ENCODE peak calls at places on chromosomes 13 and 19, in four cellular contexts. One of them, this sample, is unnamed.

GRCh38 chr13:42654760-42655159 is 80.8 kb downstream of the TNFSF11 start:
- DNase-seq in Peyer's patch: no peak
- DNase-seq in HCT116: no peak
- DNase-seq in cardiac muscle cell: peak
- DNase-seq in this sample: no peak

GRCh38 chr19:17671906-17672305 is 16.2 kb downstream of the UNC13A start:
- DNase-seq in Peyer's patch: no peak
- DNase-seq in HCT116: peak
- DNase-seq in cardiac muscle cell: peak
- DNase-seq in this sample: peak

GRCh38 chr19:7257148-7258041 is 36.8 kb downstream of the INSR start:
- DNase-seq in Peyer's patch: peak
- DNase-seq in HCT116: peak
- DNase-seq in cardiac muscle cell: peak
- DNase-seq in this sample: no peak

GRCh38 chr13:34108396-34108795 is 290.4 kb downstream of the RFC3 start:
- DNase-seq in Peyer's patch: no peak
- DNase-seq in HCT116: no peak
- DNase-seq in cardiac muscle cell: peak
- DNase-seq in this sample: no peak

GRCh38 chr13:39612023-39612637 is 9.1 kb upstream of the LHFPL6 start:
- DNase-seq in Peyer's patch: peak
- DNase-seq in HCT116: peak
- DNase-seq in cardiac muscle cell: peak
- DNase-seq in this sample: peak

GRCh38 chr19:16062789-16063188 is 13.5 kb upstream of the TPM4 start:
- DNase-seq in Peyer's patch: peak
- DNase-seq in HCT116: no peak
- DNase-seq in cardiac muscle cell: peak
- DNase-seq in this sample: peak

GRCh38 chr19:33550741-33551140 is 29.1 kb upstream of the PEPD start:
- DNase-seq in Peyer's patch: no peak
- DNase-seq in HCT116: no peak
- DNase-seq in cardiac muscle cell: no peak
- DNase-seq in this sample: no peak

GRCh38 chr19:5935473-5936307 is 21.6 kb downstream of the CAPS start:
- DNase-seq in Peyer's patch: no peak
- DNase-seq in HCT116: no peak
- DNase-seq in cardiac muscle cell: no peak
- DNase-seq in this sample: peak

GRCh38 chr13:104773775-104774174 is 1707.6 kb upstream of the SLC10A2 start:
- DNase-seq in Peyer's patch: no peak
- DNase-seq in HCT116: peak
- DNase-seq in cardiac muscle cell: peak
- DNase-seq in this sample: no peak

GRCh38 chr19:17234911-17235617 is 9.0 kb downstream of the OCEL1 start:
- DNase-seq in Peyer's patch: peak
- DNase-seq in HCT116: no peak
- DNase-seq in cardiac muscle cell: peak
- DNase-seq in this sample: peak

GRCh38 chr19:15181394-15181793 is 19.4 kb downstream of the NOTCH3 start:
- DNase-seq in Peyer's patch: no peak
- DNase-seq in HCT116: no peak
- DNase-seq in cardiac muscle cell: no peak
- DNase-seq in this sample: no peak

GRCh38 chr13:35714588-35714987 is 238.1 kb upstream of the MAB21L1 start:
- DNase-seq in Peyer's patch: no peak
- DNase-seq in HCT116: no peak
- DNase-seq in cardiac muscle cell: no peak
- DNase-seq in this sample: peak

GRCh38 chr13:40994581-40995230 is 24.4 kb downstream of the ELF1 start:
- DNase-seq in Peyer's patch: no peak
- DNase-seq in HCT116: no peak
- DNase-seq in cardiac muscle cell: no peak
- DNase-seq in this sample: no peak

GRCh38 chr13:96816874-96817273 is 177.4 kb downstream of the OXGR1 start:
- DNase-seq in Peyer's patch: no peak
- DNase-seq in HCT116: no peak
- DNase-seq in cardiac muscle cell: no peak
- DNase-seq in this sample: no peak

GRCh38 chr19:3336680-3337523 is 29.5 kb upstream of the NFIC start:
- DNase-seq in Peyer's patch: peak
- DNase-seq in HCT116: no peak
- DNase-seq in cardiac muscle cell: peak
- DNase-seq in this sample: peak

GRCh38 chr19:30309983-30310805 is 62.0 kb upstream of the ZNF536 start:
- DNase-seq in Peyer's patch: no peak
- DNase-seq in HCT116: no peak
- DNase-seq in cardiac muscle cell: no peak
- DNase-seq in this sample: no peak

GRCh38 chr19:45653634-45654033 is 14.4 kb upstream of the GIPR start:
- DNase-seq in Peyer's patch: no peak
- DNase-seq in HCT116: no peak
- DNase-seq in cardiac muscle cell: no peak
- DNase-seq in this sample: peak

GRCh38 chr19:2540646-2541454 is 64.9 kb downstream of the GADD45B start:
- DNase-seq in Peyer's patch: peak
- DNase-seq in HCT116: peak
- DNase-seq in cardiac muscle cell: peak
- DNase-seq in this sample: no peak

GRCh38 chr19:5002143-5002542 is 33.2 kb downstream of the KDM4B start:
- DNase-seq in Peyer's patch: no peak
- DNase-seq in HCT116: peak
- DNase-seq in cardiac muscle cell: peak
- DNase-seq in this sample: no peak

GRCh38 chr19:46727036-46727501 is 10.2 kb upstream of the PRKD2 start:
- DNase-seq in Peyer's patch: no peak
- DNase-seq in HCT116: no peak
- DNase-seq in cardiac muscle cell: no peak
- DNase-seq in this sample: no peak

GRCh38 chr13:35475131-35475959 is 1.1 kb downstream of the MAB21L1 start:
- DNase-seq in Peyer's patch: peak
- DNase-seq in HCT116: no peak
- DNase-seq in cardiac muscle cell: peak
- DNase-seq in this sample: peak

GRCh38 chr19:4097501-4097900 is 26.4 kb downstream of the MAP2K2 start:
- DNase-seq in Peyer's patch: no peak
- DNase-seq in HCT116: no peak
- DNase-seq in cardiac muscle cell: no peak
- DNase-seq in this sample: no peak

GRCh38 chr19:35347171-35347929 is at the start of gene FFAR1:
- DNase-seq in Peyer's patch: peak
- DNase-seq in HCT116: no peak
- DNase-seq in cardiac muscle cell: no peak
- DNase-seq in this sample: no peak

GRCh38 chr19:34222386-34222785 is 32.0 kb upstream of the GARRE1 start:
- DNase-seq in Peyer's patch: no peak
- DNase-seq in HCT116: no peak
- DNase-seq in cardiac muscle cell: no peak
- DNase-seq in this sample: no peak

GRCh38 chr13:52378312-52378711 is 27.7 kb downstream of the THSD1 start:
- DNase-seq in Peyer's patch: no peak
- DNase-seq in HCT116: no peak
- DNase-seq in cardiac muscle cell: no peak
- DNase-seq in this sample: no peak

GRCh38 chr19:28614634-28615545 is 598.1 kb downstream of the UQCRFS1 start:
- DNase-seq in Peyer's patch: no peak
- DNase-seq in HCT116: no peak
- DNase-seq in cardiac muscle cell: no peak
- DNase-seq in this sample: no peak

GRCh38 chr19:3506384-3507340 is 551 bp downstream of the FZR1 start:
- DNase-seq in Peyer's patch: peak
- DNase-seq in HCT116: no peak
- DNase-seq in cardiac muscle cell: no peak
- DNase-seq in this sample: no peak

GRCh38 chr19:42532881-42533280 is 4.6 kb upstream of the CEACAM1 start:
- DNase-seq in Peyer's patch: no peak
- DNase-seq in HCT116: no peak
- DNase-seq in cardiac muscle cell: no peak
- DNase-seq in this sample: no peak

GRCh38 chr13:46184277-46184699 is 2.3 kb upstream of the LCP1 start:
- DNase-seq in Peyer's patch: peak
- DNase-seq in HCT116: peak
- DNase-seq in cardiac muscle cell: peak
- DNase-seq in this sample: peak

GRCh38 chr19:35216833-35217707 is 11.5 kb downstream of the FAM187B start:
- DNase-seq in Peyer's patch: peak
- DNase-seq in HCT116: no peak
- DNase-seq in cardiac muscle cell: no peak
- DNase-seq in this sample: peak

GRCh38 chr19:31316201-31316951 is 32.9 kb downstream of the TSHZ3 start:
- DNase-seq in Peyer's patch: peak
- DNase-seq in HCT116: no peak
- DNase-seq in cardiac muscle cell: peak
- DNase-seq in this sample: no peak

GRCh38 chr19:31315621-31316011 is 33.6 kb downstream of the TSHZ3 start:
- DNase-seq in Peyer's patch: no peak
- DNase-seq in HCT116: no peak
- DNase-seq in cardiac muscle cell: no peak
- DNase-seq in this sample: no peak

GRCh38 chr19:31317542-31317941 is 31.7 kb downstream of the TSHZ3 start:
- DNase-seq in Peyer's patch: no peak
- DNase-seq in HCT116: no peak
- DNase-seq in cardiac muscle cell: no peak
- DNase-seq in this sample: no peak

GRCh38 chr19:31318790-31319189 is 30.4 kb downstream of the TSHZ3 start:
- DNase-seq in Peyer's patch: no peak
- DNase-seq in HCT116: no peak
- DNase-seq in cardiac muscle cell: no peak
- DNase-seq in this sample: no peak

GRCh38 chr19:31317098-31317497 is 32.1 kb downstream of the TSHZ3 start:
- DNase-seq in Peyer's patch: no peak
- DNase-seq in HCT116: no peak
- DNase-seq in cardiac muscle cell: no peak
- DNase-seq in this sample: no peak
- H3K27ac ChIP-seq in Peyer's patch: no peak
- H3K27ac ChIP-seq in HCT116: no peak
- H3K27ac ChIP-seq in cardiac muscle cell: no peak
- H3K27ac ChIP-seq in this sample: no peak

DNA sequence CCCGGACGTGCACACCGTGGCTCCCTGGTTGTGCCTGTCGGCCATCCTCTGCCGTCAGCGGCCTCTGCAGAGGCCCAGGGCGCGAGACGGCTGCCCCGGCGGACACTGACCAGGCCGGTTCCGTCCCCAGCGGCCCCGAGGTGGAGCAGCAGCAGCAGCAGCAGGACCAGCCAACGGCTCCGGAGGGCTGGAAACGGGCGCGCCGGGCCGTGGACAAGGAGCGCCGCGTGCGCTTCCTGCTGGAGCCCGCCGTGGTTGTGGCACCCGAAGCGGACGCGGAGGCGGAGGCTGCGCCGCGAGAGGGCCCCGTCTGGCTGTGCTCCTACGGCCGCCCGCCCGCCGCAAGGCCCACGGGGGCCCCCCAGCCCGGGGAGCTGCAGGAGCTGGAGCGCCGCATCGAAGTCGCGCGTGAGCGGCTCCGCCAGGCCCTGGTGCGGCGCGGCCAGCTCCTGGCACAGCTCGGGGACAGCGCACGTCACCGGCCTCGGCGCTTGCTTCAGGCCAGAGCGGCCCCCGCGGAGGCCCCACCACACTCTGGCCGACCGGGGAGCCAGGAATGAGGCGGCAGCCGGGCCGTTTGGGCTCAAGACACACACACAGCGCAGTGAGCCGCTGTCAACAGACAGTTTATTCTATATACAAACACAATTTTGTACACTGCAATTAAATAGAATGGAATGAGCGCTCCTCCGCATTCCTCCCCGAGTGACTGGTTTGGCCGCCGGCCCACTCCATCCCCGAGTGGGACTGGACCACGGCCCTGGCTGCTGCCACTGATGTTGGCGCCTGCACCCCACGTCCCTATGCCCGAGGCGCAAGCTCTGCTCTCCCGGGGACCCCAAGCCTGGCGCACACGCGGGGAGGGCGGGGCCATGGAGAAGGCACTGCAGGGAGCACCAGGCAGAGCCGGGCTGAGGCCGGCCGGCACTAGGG is 9.1 kb downstream of the GRIN3B start:
- DNase-seq in Peyer's patch: no peak
- DNase-seq in HCT116: no peak
- DNase-seq in cardiac muscle cell: peak
- DNase-seq in this sample: no peak
- H3K27ac ChIP-seq in Peyer's patch: no peak
- H3K27ac ChIP-seq in HCT116: no peak
- H3K27ac ChIP-seq in cardiac muscle cell: no peak
- H3K27ac ChIP-seq in this sample: no peak

GRCh38 chr13:76972430-76972829 is 19.5 kb upstream of the CLN5 start:
- DNase-seq in Peyer's patch: no peak
- DNase-seq in HCT116: no peak
- DNase-seq in cardiac muscle cell: peak
- DNase-seq in this sample: no peak
- H3K27ac ChIP-seq in Peyer's patch: no peak
- H3K27ac ChIP-seq in HCT116: no peak
- H3K27ac ChIP-seq in cardiac muscle cell: no peak
- H3K27ac ChIP-seq in this sample: no peak

GRCh38 chr19:13122980-13123957 is 5.2 kb downstream of the NACC1 start:
- DNase-seq in Peyer's patch: no peak
- DNase-seq in HCT116: no peak
- DNase-seq in cardiac muscle cell: no peak
- DNase-seq in this sample: no peak

GRCh38 chr19:13122275-13122878 is 4.3 kb downstream of the NACC1 start:
- DNase-seq in Peyer's patch: no peak
- DNase-seq in HCT116: no peak
- DNase-seq in cardiac muscle cell: no peak
- DNase-seq in this sample: peak

GRCh38 chr19:13119654-13120053 is 1.6 kb downstream of the NACC1 start:
- DNase-seq in Peyer's patch: no peak
- DNase-seq in HCT116: no peak
- DNase-seq in cardiac muscle cell: no peak
- DNase-seq in this sample: no peak

GRCh38 chr19:13120817-13121216 is 2.8 kb downstream of the NACC1 start:
- DNase-seq in Peyer's patch: no peak
- DNase-seq in HCT116: no peak
- DNase-seq in cardiac muscle cell: peak
- DNase-seq in this sample: no peak

DNA sequence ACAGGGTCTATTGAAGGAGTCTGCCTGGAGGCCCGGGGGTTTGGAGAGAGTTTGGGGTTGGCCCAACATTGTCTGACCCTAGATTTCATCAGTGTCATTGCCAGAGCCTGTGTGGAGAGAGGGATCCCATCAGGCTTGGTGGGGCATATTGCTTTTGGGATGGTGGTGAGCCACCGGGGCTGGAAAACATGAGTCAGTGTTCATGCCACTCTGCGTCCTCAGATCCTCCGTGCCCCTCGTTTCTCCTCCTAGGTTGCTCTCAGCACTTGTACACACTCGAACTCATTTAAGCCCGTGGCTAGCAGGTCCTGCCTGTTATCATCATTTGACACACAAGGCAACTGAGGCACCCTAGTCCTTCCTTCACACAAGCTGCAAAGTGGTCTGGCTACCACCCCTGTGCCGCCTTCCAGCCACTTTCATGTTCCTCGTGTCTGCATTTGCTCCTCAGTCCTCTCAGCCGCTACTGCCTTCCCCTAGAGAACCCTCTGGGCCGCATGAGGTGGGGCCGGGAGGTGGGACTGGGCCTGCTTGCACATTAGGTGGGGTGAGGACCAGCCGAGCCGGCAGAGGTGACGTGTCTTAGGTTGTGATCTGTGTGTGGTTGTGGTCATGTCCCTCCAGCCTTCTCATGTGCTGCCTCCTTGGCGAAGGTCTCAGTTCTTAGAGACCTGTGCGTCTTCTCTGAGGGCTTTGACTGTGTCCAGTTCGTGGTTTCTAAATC is 3.6 kb downstream of the NACC1 start:
- DNase-seq in Peyer's patch: no peak
- DNase-seq in HCT116: no peak
- DNase-seq in cardiac muscle cell: no peak
- DNase-seq in this sample: no peak
- H3K27ac ChIP-seq in Peyer's patch: no peak
- H3K27ac ChIP-seq in HCT116: no peak
- H3K27ac ChIP-seq in cardiac muscle cell: peak
- H3K27ac ChIP-seq in this sample: peak